ENCODE peak calls at places on chromosome 9, in seven cellular contexts. O, D, M, U, I, Z and T are unnamed samples.

GRCh38 chr9:126117158-126117425 is 209.5 kb upstream of the MVB12B start:
- DNase-seq in D (no peak), U (no peak), Z (no peak), M (peak), O (no peak), I (no peak), T (no peak)

GRCh38 chr9:4780651-4781050 is 12.1 kb upstream of the RCL1 start:
- DNase-seq in D (no peak), I (no peak), O (no peak), Z (peak), U (no peak), M (no peak), T (no peak)

GRCh38 chr9:100317706-100318105 is 35.0 kb downstream of the TEX10 start:
- DNase-seq in I (no peak), Z (no peak), M (no peak), D (no peak), O (no peak), U (no peak), T (no peak)

GRCh38 chr9:21414220-21414940 is 5.5 kb downstream of the IFNA8 start:
- DNase-seq in Z (no peak), D (no peak), O (no peak), I (no peak), M (no peak), U (no peak), T (no peak)

GRCh38 chr9:35611230-35611797 is 6.3 kb downstream of the TESK1 start:
- DNase-seq in D (no peak), I (peak), O (peak), U (no peak), M (peak), Z (peak), T (peak)

GRCh38 chr9:81825831-81826540 is 102.2 kb upstream of the SPATA31D4 start:
- DNase-seq in U (no peak), M (no peak), I (peak), O (no peak), D (peak), Z (no peak), T (peak)

GRCh38 chr9:97615439-97616072 is 17.6 kb downstream of the TSTD2 start:
- DNase-seq in O (peak), D (peak), Z (peak), U (peak), M (no peak), I (peak), T (peak)

GRCh38 chr9:121888438-121888775 is 204.7 kb downstream of the TTLL11 start:
- DNase-seq in U (no peak), D (no peak), M (no peak), I (peak), O (peak), Z (no peak), T (peak)

GRCh38 chr9:79021084-79021483 is 550.7 kb upstream of the TLE4 start:
- DNase-seq in O (no peak), D (no peak), M (no peak), U (no peak), I (no peak), Z (no peak), T (no peak)

GRCh38 chr9:79023134-79023577 is 548.6 kb upstream of the TLE4 start:
- DNase-seq in M (no peak), Z (no peak), I (peak), U (no peak), O (peak), D (peak), T (peak)

GRCh38 chr9:79014929-79015699 is 556.7 kb upstream of the TLE4 start:
- DNase-seq in I (no peak), U (no peak), D (peak), Z (no peak), O (peak), M (no peak), T (no peak)

GRCh38 chr9:79015951-79016350 is 555.8 kb upstream of the TLE4 start:
- DNase-seq in Z (no peak), O (no peak), M (no peak), I (no peak), D (no peak), U (no peak), T (no peak)

DNA sequence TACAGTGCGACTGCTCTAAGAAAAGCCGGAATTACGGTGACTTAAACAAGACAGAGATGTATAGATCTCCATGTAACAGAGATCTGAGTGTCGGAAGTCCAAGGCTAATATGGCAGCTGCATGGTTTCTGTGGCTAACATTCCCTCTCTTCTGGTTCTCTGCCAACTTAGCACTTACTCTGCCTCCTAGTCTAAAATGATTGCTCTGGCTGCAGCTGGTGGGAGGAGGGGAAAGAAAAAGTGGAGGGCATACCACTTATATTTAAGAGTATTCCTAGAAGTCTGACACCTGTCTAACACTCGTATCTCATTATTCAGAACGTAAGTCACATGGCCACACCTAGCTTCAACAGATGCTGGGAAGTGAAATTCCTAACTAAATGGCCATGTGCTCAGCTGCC is 551.5 kb upstream of the TLE4 start:
- DNase-seq in I (no peak), M (no peak), Z (no peak), O (no peak), D (no peak), U (no peak), T (no peak)
- H3K23ac ChIP-seq in I (no peak), M (no peak), Z (no peak), O (no peak), D (no peak), U (no peak), T (no peak)

DNA sequence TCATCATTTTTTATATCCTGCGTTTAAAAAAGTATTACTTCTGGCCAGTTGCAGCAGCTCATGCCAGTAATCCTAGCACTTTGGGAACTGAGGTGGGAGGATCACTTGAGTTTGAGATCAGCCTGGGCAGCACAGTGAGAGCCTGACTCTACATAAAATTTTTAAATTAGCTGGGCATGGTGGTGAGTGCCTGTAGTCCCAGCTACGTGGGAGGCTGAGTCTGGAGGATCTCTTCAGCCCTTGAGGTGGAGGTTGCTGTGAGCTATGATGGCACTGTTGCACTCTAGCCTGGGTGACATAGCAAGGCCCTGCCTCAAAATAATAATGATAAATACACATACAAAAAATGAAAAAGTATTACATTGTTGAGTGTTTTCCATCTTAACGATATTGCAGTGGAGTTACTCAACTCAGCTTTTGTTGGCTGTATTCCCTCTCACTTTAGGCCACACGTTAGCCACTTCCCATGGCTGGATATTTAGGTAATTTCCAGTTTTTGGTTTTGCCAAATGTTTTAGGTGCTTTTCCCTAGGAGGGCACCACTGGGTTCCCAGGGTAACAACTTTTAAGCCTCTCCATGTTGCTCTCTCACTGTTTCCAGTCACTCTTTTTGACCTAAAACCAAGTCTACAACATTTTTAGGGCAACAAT is 20.6 kb downstream of the SHB start:
- DNase-seq in M (no peak), Z (no peak), U (no peak), O (no peak), I (no peak), D (no peak), T (peak)
- H3K23ac ChIP-seq in M (no peak), Z (no peak), U (no peak), O (no peak), I (no peak), D (no peak), T (peak)

GRCh38 chr9:93301911-93302525 is 118.1 kb downstream of the WNK2 start:
- DNase-seq in Z (peak), U (no peak), I (no peak), O (no peak), D (no peak), M (peak), T (no peak)
- H3K23ac ChIP-seq in Z (no peak), U (no peak), I (no peak), O (no peak), D (no peak), M (no peak), T (no peak)

GRCh38 chr9:96509026-96509425 is 59.1 kb downstream of the HABP4 start:
- DNase-seq in I (no peak), Z (no peak), M (no peak), U (no peak), D (peak), O (no peak), T (no peak)
- H3K23ac ChIP-seq in I (no peak), Z (no peak), M (no peak), U (no peak), D (no peak), O (no peak), T (no peak)

GRCh38 chr9:76803762-76804161 is 39.5 kb downstream of the PCA3 start:
- DNase-seq in Z (no peak), I (peak), U (no peak), D (no peak), O (no peak), M (no peak), T (no peak)

GRCh38 chr9:76803083-76803482 is 38.8 kb downstream of the PCA3 start:
- DNase-seq in U (no peak), I (peak), Z (no peak), O (no peak), D (no peak), M (no peak), T (no peak)

GRCh38 chr9:76810377-76810957 is 46.2 kb downstream of the PCA3 start:
- DNase-seq in Z (peak), D (peak), O (peak), U (peak), M (peak), I (peak), T (peak)

DNA sequence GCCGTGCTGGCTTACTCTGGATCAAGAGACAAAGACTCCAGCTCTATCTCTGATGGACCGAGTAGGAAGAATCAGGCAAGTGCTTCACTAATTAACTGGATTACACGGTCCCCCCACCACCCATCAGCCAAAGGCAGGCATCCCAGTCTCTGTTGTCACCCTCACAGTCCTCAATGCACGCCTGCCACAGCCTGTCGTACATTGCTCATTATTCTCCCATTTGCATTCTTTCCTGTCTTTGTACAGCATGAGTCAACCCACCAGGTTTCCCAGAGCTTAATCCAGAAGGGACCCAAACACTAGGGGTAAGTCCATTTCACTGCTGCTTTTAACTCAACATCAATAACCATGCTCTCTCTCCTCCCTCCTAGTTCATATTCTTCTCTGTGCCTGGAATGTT is 44.4 kb downstream of the PCA3 start:
- DNase-seq in O (no peak), I (no peak), D (no peak), U (no peak), Z (no peak), M (no peak), T (no peak)
- H3K23ac ChIP-seq in O (peak), I (no peak), D (no peak), U (no peak), Z (no peak), M (no peak), T (no peak)

DNA sequence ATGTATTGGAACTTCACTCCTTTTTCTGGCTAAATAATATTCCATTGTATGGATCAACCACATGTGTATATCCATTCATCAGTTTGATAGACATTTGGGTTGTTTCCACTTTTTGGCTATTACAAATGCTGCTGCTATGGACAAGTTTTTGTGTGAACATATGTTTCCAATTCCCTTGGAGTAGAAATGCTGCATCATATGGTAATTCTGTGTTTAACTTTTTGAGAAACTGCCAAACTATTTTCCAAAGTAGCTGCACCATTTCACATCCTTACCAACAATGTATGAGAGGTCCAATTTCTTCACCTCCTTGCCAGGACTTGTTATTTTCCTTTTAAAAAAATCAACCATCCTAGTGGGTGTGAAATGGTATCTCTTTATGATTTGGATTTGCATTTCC is 8.4 kb downstream of the FRRS1L start:
- DNase-seq in O (no peak), Z (no peak), M (no peak), U (no peak), D (no peak), I (no peak), T (no peak)
- H3K23ac ChIP-seq in O (no peak), Z (no peak), M (no peak), U (no peak), D (no peak), I (no peak), T (no peak)

GRCh38 chr9:89775641-89776040 is 170.8 kb downstream of the GADD45G start:
- DNase-seq in O (no peak), Z (no peak), U (no peak), D (no peak), I (no peak), M (no peak), T (no peak)
- H3K23ac ChIP-seq in O (peak), Z (no peak), U (no peak), D (no peak), I (no peak), M (no peak), T (no peak)

GRCh38 chr9:107070591-107070990 is 207.6 kb downstream of the ZNF462 start:
- DNase-seq in Z (no peak), I (no peak), O (no peak), D (no peak), M (no peak), U (peak), T (no peak)
- H3K23ac ChIP-seq in Z (no peak), I (no peak), O (no peak), D (no peak), M (no peak), U (no peak), T (no peak)

GRCh38 chr9:134213508-134214394 is 49.4 kb upstream of the RNU6ATAC start:
- DNase-seq in O (no peak), U (no peak), Z (no peak), M (no peak), I (no peak), D (no peak), T (no peak)
- H3K23ac ChIP-seq in O (peak), U (no peak), Z (no peak), M (no peak), I (no peak), D (no peak), T (no peak)

DNA sequence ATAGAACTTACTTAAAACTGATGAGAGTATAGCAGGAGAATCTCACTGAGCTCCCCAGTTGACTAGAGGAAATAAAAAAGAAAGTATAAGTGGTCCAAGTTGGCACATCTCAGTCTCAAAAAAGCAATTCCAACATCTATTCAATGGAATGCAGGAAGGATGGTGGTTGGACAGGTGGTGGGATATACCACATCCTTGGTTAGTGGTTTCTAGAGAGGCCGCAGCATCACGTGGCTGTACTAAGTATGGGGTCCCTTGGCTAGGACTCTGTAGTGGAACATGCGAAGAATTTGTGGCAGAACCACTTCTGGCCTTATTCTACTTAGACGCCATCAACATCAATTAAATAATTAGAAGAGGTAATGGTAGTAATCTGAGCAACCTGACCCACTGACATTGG is 232.4 kb downstream of the SAXO1 start:
- DNase-seq in O (no peak), M (no peak), D (no peak), I (no peak), Z (no peak), U (no peak), T (no peak)
- H3K23ac ChIP-seq in O (no peak), M (no peak), D (no peak), I (no peak), Z (no peak), U (no peak), T (no peak)